ENCODE peak calls at places on chromosome 22, in seven cellular contexts. One of them, this sample, is unnamed.

GRCh38 chr22:49305215-49305965 is 522.3 kb downstream of the BRD1 start:
- DNase-seq in neuronal stem cell: peak
- DNase-seq in IMR-90: no peak
- DNase-seq in mesenchymal stem cell: no peak
- DNase-seq in H9: peak
- DNase-seq in H1: peak
- DNase-seq in trophoblast cell: no peak
- DNase-seq in this sample: peak

GRCh38 chr22:49586244-49586748 is 241.4 kb downstream of the BRD1 start:
- DNase-seq in neuronal stem cell: no peak
- DNase-seq in trophoblast cell: no peak
- DNase-seq in IMR-90: no peak
- DNase-seq in mesenchymal stem cell: no peak
- DNase-seq in H9: no peak
- DNase-seq in H1: no peak
- DNase-seq in this sample: peak

GRCh38 chr22:19317865-19318264 is 26.3 kb upstream of the CLTCL1 start:
- DNase-seq in H1: no peak
- DNase-seq in IMR-90: no peak
- DNase-seq in neuronal stem cell: no peak
- DNase-seq in H9: no peak
- DNase-seq in mesenchymal stem cell: no peak
- DNase-seq in trophoblast cell: no peak
- DNase-seq in this sample: no peak

GRCh38 chr22:27810566-27810965 is 9.0 kb upstream of the MN1 start:
- DNase-seq in H1: no peak
- DNase-seq in neuronal stem cell: no peak
- DNase-seq in trophoblast cell: no peak
- DNase-seq in mesenchymal stem cell: peak
- DNase-seq in H9: no peak
- DNase-seq in IMR-90: peak
- DNase-seq in this sample: peak

GRCh38 chr22:50027639-50028537 is 15.3 kb upstream of the IL17REL start:
- DNase-seq in H9: peak
- DNase-seq in neuronal stem cell: no peak
- DNase-seq in IMR-90: peak
- DNase-seq in mesenchymal stem cell: no peak
- DNase-seq in H1: no peak
- DNase-seq in trophoblast cell: peak
- DNase-seq in this sample: no peak

GRCh38 chr22:31277741-31278642 is 14.3 kb downstream of the PIK3IP1 start:
- DNase-seq in trophoblast cell: no peak
- DNase-seq in H9: no peak
- DNase-seq in mesenchymal stem cell: no peak
- DNase-seq in IMR-90: no peak
- DNase-seq in neuronal stem cell: no peak
- DNase-seq in H1: no peak
- DNase-seq in this sample: no peak

GRCh38 chr22:48104786-48105185 is 1342.3 kb downstream of the TBC1D22A start:
- DNase-seq in H9: no peak
- DNase-seq in trophoblast cell: no peak
- DNase-seq in mesenchymal stem cell: no peak
- DNase-seq in neuronal stem cell: no peak
- DNase-seq in IMR-90: no peak
- DNase-seq in H1: no peak
- DNase-seq in this sample: no peak

GRCh38 chr22:44100411-44100810 is 76.3 kb downstream of the PARVB start:
- DNase-seq in H1: no peak
- DNase-seq in mesenchymal stem cell: no peak
- DNase-seq in IMR-90: no peak
- DNase-seq in neuronal stem cell: no peak
- DNase-seq in trophoblast cell: no peak
- DNase-seq in H9: no peak
- DNase-seq in this sample: no peak

GRCh38 chr22:43273902-43274484 is 69.2 kb downstream of the SCUBE1 start:
- DNase-seq in mesenchymal stem cell: peak
- DNase-seq in IMR-90: peak
- DNase-seq in H9: peak
- DNase-seq in H1: peak
- DNase-seq in trophoblast cell: peak
- DNase-seq in neuronal stem cell: peak
- DNase-seq in this sample: peak

GRCh38 chr22:50215297-50216049 is 14.7 kb downstream of the SELENOO start:
- DNase-seq in trophoblast cell: no peak
- DNase-seq in neuronal stem cell: no peak
- DNase-seq in IMR-90: no peak
- DNase-seq in H1: no peak
- DNase-seq in mesenchymal stem cell: no peak
- DNase-seq in H9: no peak
- DNase-seq in this sample: no peak

GRCh38 chr22:25403284-25403606 is 161.2 kb upstream of the GRK3 start:
- DNase-seq in neuronal stem cell: no peak
- DNase-seq in IMR-90: peak
- DNase-seq in mesenchymal stem cell: peak
- DNase-seq in H9: no peak
- DNase-seq in H1: no peak
- DNase-seq in trophoblast cell: no peak
- DNase-seq in this sample: no peak
- H3K27ac ChIP-seq in neuronal stem cell: no peak
- H3K27ac ChIP-seq in IMR-90: peak
- H3K27ac ChIP-seq in mesenchymal stem cell: peak
- H3K27ac ChIP-seq in H9: no peak
- H3K27ac ChIP-seq in H1: no peak
- H3K27ac ChIP-seq in trophoblast cell: no peak
- H3K27ac ChIP-seq in this sample: no peak

GRCh38 chr22:41902016-41902415 is 12.9 kb downstream of the SHISA8 start:
- DNase-seq in H1: no peak
- DNase-seq in H9: peak
- DNase-seq in neuronal stem cell: no peak
- DNase-seq in trophoblast cell: no peak
- DNase-seq in IMR-90: no peak
- DNase-seq in mesenchymal stem cell: no peak
- DNase-seq in this sample: no peak
- H2AK5ac ChIP-seq in H1: no peak
- H2AK5ac ChIP-seq in H9: no peak
- H2AK5ac ChIP-seq in neuronal stem cell: no peak
- H2AK5ac ChIP-seq in trophoblast cell: no peak
- H2AK5ac ChIP-seq in IMR-90: no peak
- H2AK5ac ChIP-seq in mesenchymal stem cell: no peak
- H2AK5ac ChIP-seq in this sample: no peak

DNA sequence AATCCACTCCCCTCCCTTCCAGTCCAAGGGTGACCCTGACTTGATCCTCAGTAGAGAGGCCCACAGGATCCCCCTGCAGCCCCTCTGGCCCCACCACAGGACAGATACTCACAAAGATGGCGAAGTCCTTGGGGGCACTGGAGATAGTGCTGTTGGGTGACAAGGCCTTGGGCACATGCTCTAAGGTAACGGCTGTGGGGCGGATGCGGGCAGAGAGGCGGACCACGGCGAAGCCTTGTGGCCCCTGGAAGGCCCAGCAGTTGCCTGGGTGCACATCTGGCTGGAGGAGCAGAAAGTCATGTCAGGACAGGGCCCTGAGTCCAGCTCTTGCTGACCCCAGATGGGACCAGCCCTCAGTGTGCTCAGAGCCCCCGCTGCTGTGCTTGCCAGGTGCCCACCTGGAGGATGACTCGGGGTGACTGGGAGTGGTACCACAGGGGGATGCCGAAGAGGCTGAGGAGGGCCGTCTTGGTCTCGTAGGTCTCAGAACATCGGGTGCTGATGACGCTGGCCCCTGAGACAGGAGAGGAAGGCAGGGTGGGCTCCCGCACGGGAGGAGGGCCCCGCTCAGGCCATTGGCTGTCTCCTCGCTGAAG is 17.2 kb downstream of the SUN2 start:
- DNase-seq in H9: no peak
- DNase-seq in neuronal stem cell: no peak
- DNase-seq in trophoblast cell: no peak
- DNase-seq in IMR-90: no peak
- DNase-seq in H1: no peak
- DNase-seq in mesenchymal stem cell: no peak
- DNase-seq in this sample: no peak
- H3K27ac ChIP-seq in H9: no peak
- H3K27ac ChIP-seq in neuronal stem cell: no peak
- H3K27ac ChIP-seq in trophoblast cell: no peak
- H3K27ac ChIP-seq in IMR-90: no peak
- H3K27ac ChIP-seq in H1: no peak
- H3K27ac ChIP-seq in mesenchymal stem cell: no peak
- H3K27ac ChIP-seq in this sample: no peak

GRCh38 chr22:45771057-45771456 is 99.4 kb downstream of the ATXN10 start:
- DNase-seq in mesenchymal stem cell: no peak
- DNase-seq in H1: no peak
- DNase-seq in IMR-90: no peak
- DNase-seq in H9: no peak
- DNase-seq in trophoblast cell: no peak
- DNase-seq in neuronal stem cell: no peak
- DNase-seq in this sample: no peak

GRCh38 chr22:45771711-45772110 is 100.1 kb downstream of the ATXN10 start:
- DNase-seq in H9: no peak
- DNase-seq in mesenchymal stem cell: no peak
- DNase-seq in neuronal stem cell: no peak
- DNase-seq in H1: no peak
- DNase-seq in IMR-90: no peak
- DNase-seq in trophoblast cell: no peak
- DNase-seq in this sample: no peak

GRCh38 chr22:45769569-45770210 is 98.1 kb downstream of the ATXN10 start:
- DNase-seq in H9: no peak
- DNase-seq in mesenchymal stem cell: no peak
- DNase-seq in H1: no peak
- DNase-seq in neuronal stem cell: no peak
- DNase-seq in IMR-90: peak
- DNase-seq in trophoblast cell: no peak
- DNase-seq in this sample: no peak

GRCh38 chr22:45770506-45770905 is 98.9 kb downstream of the ATXN10 start:
- DNase-seq in H9: no peak
- DNase-seq in trophoblast cell: no peak
- DNase-seq in mesenchymal stem cell: no peak
- DNase-seq in H1: no peak
- DNase-seq in IMR-90: no peak
- DNase-seq in neuronal stem cell: no peak
- DNase-seq in this sample: no peak

DNA sequence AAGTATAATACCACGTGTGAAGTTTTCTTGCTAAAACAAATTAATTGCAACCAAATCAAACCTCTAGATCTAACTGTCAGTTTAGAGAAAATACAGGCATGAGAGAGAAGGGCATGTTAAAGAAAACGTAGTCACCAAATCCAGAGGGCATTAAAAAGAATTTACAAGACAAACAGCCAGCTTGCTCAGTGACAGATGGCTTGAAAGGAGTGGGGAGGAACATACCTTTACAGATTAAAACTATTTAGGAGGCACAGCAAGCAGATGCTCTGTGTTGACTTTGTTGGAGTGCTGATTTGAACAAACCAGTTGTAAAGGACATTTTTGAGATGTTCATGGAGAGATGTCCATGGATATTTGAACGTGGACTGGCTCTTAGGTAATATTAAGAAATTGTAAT is 96.9 kb downstream of the ATXN10 start:
- DNase-seq in trophoblast cell: no peak
- DNase-seq in IMR-90: no peak
- DNase-seq in neuronal stem cell: no peak
- DNase-seq in H9: no peak
- DNase-seq in H1: no peak
- DNase-seq in mesenchymal stem cell: no peak
- DNase-seq in this sample: no peak
- H2AK5ac ChIP-seq in trophoblast cell: no peak
- H2AK5ac ChIP-seq in IMR-90: no peak
- H2AK5ac ChIP-seq in neuronal stem cell: no peak
- H2AK5ac ChIP-seq in H9: no peak
- H2AK5ac ChIP-seq in H1: no peak
- H2AK5ac ChIP-seq in mesenchymal stem cell: no peak
- H2AK5ac ChIP-seq in this sample: no peak

DNA sequence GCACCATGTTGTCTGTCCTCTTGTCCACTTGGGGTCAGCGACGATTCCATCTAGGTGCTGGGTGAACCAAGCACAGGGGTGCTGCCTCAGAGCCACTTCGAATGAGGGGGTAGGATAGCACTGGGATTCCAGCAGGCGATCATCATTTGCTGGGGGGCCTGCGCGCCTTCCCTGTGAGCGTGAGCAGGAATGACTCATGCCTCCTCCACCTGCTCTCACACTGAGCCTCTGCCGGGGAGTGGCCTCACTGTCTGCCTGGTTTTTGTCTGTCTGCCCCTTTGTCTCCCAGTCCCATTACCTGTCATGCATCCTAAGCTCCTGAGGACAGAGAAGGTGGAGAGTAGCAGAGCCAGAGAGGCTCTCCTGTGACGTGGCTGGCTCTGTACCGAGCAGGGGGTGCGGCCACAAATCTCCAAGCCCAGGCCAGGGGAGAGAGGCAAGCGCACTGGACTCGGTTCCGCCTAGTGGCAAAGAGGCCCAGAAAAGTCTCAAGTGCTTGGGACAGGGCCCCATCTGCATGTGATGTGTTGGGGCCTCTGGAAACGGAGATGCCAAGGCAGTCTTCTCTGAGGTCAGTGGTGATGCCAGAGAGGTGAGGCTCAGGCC is 30.8 kb downstream of the RSPH14 start:
- DNase-seq in mesenchymal stem cell: no peak
- DNase-seq in neuronal stem cell: no peak
- DNase-seq in H9: no peak
- DNase-seq in trophoblast cell: no peak
- DNase-seq in H1: no peak
- DNase-seq in IMR-90: no peak
- DNase-seq in this sample: peak
- H3K27ac ChIP-seq in mesenchymal stem cell: no peak
- H3K27ac ChIP-seq in neuronal stem cell: no peak
- H3K27ac ChIP-seq in H9: no peak
- H3K27ac ChIP-seq in trophoblast cell: no peak
- H3K27ac ChIP-seq in H1: no peak
- H3K27ac ChIP-seq in IMR-90: no peak
- H3K27ac ChIP-seq in this sample: no peak

DNA sequence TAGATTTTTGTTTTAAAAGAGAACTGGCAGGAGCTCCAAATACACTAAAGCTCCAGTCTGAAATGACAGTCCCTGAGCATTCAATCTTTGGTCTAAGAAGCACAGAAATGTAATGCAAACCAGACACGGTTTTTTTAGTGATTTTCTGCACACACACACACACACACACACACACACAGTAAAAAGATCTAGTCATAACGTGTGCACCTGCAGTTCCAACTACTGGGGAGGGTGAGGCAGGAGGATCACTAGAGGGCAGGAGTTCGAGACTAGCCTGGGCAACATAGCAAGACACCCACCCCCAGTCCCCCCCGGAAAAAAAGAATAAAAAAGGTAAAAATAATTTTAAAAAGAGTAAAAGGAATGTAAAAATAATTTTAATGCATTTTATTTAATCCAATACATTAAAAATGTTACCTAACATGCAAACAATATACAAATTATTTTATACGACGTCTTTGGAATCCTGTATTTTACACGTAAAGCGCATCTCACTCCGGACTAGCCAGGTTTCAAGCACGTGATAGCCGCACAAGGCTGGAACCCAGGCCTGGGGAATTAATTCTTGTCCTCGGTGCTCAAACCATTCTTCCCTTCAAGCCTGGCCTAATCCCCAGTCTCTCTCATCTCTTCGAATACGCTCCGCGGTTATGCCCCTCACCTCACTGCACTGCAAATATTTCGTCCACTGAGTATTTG is 762 bp upstream of the TBC1D22A start:
- DNase-seq in neuronal stem cell: peak
- DNase-seq in H9: no peak
- DNase-seq in H1: no peak
- DNase-seq in mesenchymal stem cell: no peak
- DNase-seq in trophoblast cell: no peak
- DNase-seq in IMR-90: peak
- DNase-seq in this sample: peak
- H2AK5ac ChIP-seq in neuronal stem cell: no peak
- H2AK5ac ChIP-seq in H9: no peak
- H2AK5ac ChIP-seq in H1: no peak
- H2AK5ac ChIP-seq in mesenchymal stem cell: no peak
- H2AK5ac ChIP-seq in trophoblast cell: peak
- H2AK5ac ChIP-seq in IMR-90: peak
- H2AK5ac ChIP-seq in this sample: peak